ENCODE peak calls at places on chromosomes 3 and 15, in ten cellular contexts. One of them, this sample, is unnamed.

GRCh38 chr15:100692671-100693070 is 90.3 kb downstream of the ASB7 start:
- DNase-seq in activated T-cell treated with anti-CD3 and anti-CD28 coated beads for 24 hours: no peak
- DNase-seq in H54: no peak
- DNase-seq in NCI-H345: no peak
- DNase-seq in AG10803: no peak
- DNase-seq in stimulated activated CD8-positive, alpha-beta memory T cell treated with anti-CD3 and anti-CD28 coated beads, Interleukin-7, amount 100 ng/mL, for 24 hours: no peak
- DNase-seq in HEK293T: no peak
- DNase-seq in hepatic stellate cell: no peak
- DNase-seq in stimulated activated CD4-positive, alpha-beta T cell treated with anti-CD3 and anti-CD28 coated beads, TNF-alpha, amount 100 ng/mL, for 24 hours: no peak
- DNase-seq in T-helper 17 cell: no peak
- DNase-seq in this sample: no peak

GRCh38 chr15:92869263-92869940 is 30.7 kb upstream of the CHD2 start:
- DNase-seq in activated T-cell treated with anti-CD3 and anti-CD28 coated beads for 24 hours: no peak
- DNase-seq in H54: no peak
- DNase-seq in NCI-H345: no peak
- DNase-seq in AG10803: peak; percentile 83
- DNase-seq in stimulated activated CD8-positive, alpha-beta memory T cell treated with anti-CD3 and anti-CD28 coated beads, Interleukin-7, amount 100 ng/mL, for 24 hours: no peak
- DNase-seq in HEK293T: no peak
- DNase-seq in hepatic stellate cell: peak; percentile 37
- DNase-seq in stimulated activated CD4-positive, alpha-beta T cell treated with anti-CD3 and anti-CD28 coated beads, TNF-alpha, amount 100 ng/mL, for 24 hours: no peak
- DNase-seq in T-helper 17 cell: no peak
- DNase-seq in this sample: peak; percentile 70

GRCh38 chr3:158470944-158471638 is 99.9 kb upstream of the MLF1 start:
- DNase-seq in activated T-cell treated with anti-CD3 and anti-CD28 coated beads for 24 hours: no peak
- DNase-seq in H54: no peak
- DNase-seq in NCI-H345: no peak
- DNase-seq in AG10803: peak; percentile 44
- DNase-seq in stimulated activated CD8-positive, alpha-beta memory T cell treated with anti-CD3 and anti-CD28 coated beads, Interleukin-7, amount 100 ng/mL, for 24 hours: no peak
- DNase-seq in HEK293T: no peak
- DNase-seq in hepatic stellate cell: no peak
- DNase-seq in stimulated activated CD4-positive, alpha-beta T cell treated with anti-CD3 and anti-CD28 coated beads, TNF-alpha, amount 100 ng/mL, for 24 hours: no peak
- DNase-seq in T-helper 17 cell: no peak
- DNase-seq in this sample: no peak

GRCh38 chr15:101045236-101045646 is 126.1 kb downstream of the LRRK1 start:
- DNase-seq in activated T-cell treated with anti-CD3 and anti-CD28 coated beads for 24 hours: no peak
- DNase-seq in H54: no peak
- DNase-seq in NCI-H345: no peak
- DNase-seq in AG10803: no peak
- DNase-seq in stimulated activated CD8-positive, alpha-beta memory T cell treated with anti-CD3 and anti-CD28 coated beads, Interleukin-7, amount 100 ng/mL, for 24 hours: no peak
- DNase-seq in HEK293T: no peak
- DNase-seq in hepatic stellate cell: no peak
- DNase-seq in stimulated activated CD4-positive, alpha-beta T cell treated with anti-CD3 and anti-CD28 coated beads, TNF-alpha, amount 100 ng/mL, for 24 hours: no peak
- DNase-seq in T-helper 17 cell: no peak
- DNase-seq in this sample: no peak

GRCh38 chr3:9192238-9192637 is 57.2 kb downstream of the SRGAP3 start:
- DNase-seq in activated T-cell treated with anti-CD3 and anti-CD28 coated beads for 24 hours: no peak
- DNase-seq in H54: peak; percentile 40
- DNase-seq in NCI-H345: no peak
- DNase-seq in AG10803: no peak
- DNase-seq in stimulated activated CD8-positive, alpha-beta memory T cell treated with anti-CD3 and anti-CD28 coated beads, Interleukin-7, amount 100 ng/mL, for 24 hours: no peak
- DNase-seq in HEK293T: no peak
- DNase-seq in hepatic stellate cell: no peak
- DNase-seq in stimulated activated CD4-positive, alpha-beta T cell treated with anti-CD3 and anti-CD28 coated beads, TNF-alpha, amount 100 ng/mL, for 24 hours: no peak
- DNase-seq in T-helper 17 cell: no peak
- DNase-seq in this sample: no peak

GRCh38 chr15:98505611-98506031 is 142.7 kb upstream of the IGF1R start:
- DNase-seq in activated T-cell treated with anti-CD3 and anti-CD28 coated beads for 24 hours: no peak
- DNase-seq in H54: no peak
- DNase-seq in NCI-H345: no peak
- DNase-seq in AG10803: peak; percentile 66
- DNase-seq in stimulated activated CD8-positive, alpha-beta memory T cell treated with anti-CD3 and anti-CD28 coated beads, Interleukin-7, amount 100 ng/mL, for 24 hours: no peak
- DNase-seq in HEK293T: no peak
- DNase-seq in hepatic stellate cell: no peak
- DNase-seq in stimulated activated CD4-positive, alpha-beta T cell treated with anti-CD3 and anti-CD28 coated beads, TNF-alpha, amount 100 ng/mL, for 24 hours: no peak
- DNase-seq in T-helper 17 cell: no peak
- DNase-seq in this sample: no peak

GRCh38 chr3:153051427-153052095 is 110.5 kb upstream of the RAP2B start:
- DNase-seq in activated T-cell treated with anti-CD3 and anti-CD28 coated beads for 24 hours: no peak
- DNase-seq in H54: peak; percentile 49
- DNase-seq in NCI-H345: no peak
- DNase-seq in AG10803: peak; percentile 70
- DNase-seq in stimulated activated CD8-positive, alpha-beta memory T cell treated with anti-CD3 and anti-CD28 coated beads, Interleukin-7, amount 100 ng/mL, for 24 hours: no peak
- DNase-seq in HEK293T: no peak
- DNase-seq in hepatic stellate cell: peak; percentile 76
- DNase-seq in stimulated activated CD4-positive, alpha-beta T cell treated with anti-CD3 and anti-CD28 coated beads, TNF-alpha, amount 100 ng/mL, for 24 hours: no peak
- DNase-seq in T-helper 17 cell: no peak
- DNase-seq in this sample: peak; percentile 47

GRCh38 chr3:121757087-121757811 is 7.7 kb upstream of the GOLGB1 start:
- DNase-seq in activated T-cell treated with anti-CD3 and anti-CD28 coated beads for 24 hours: no peak
- DNase-seq in H54: no peak
- DNase-seq in NCI-H345: no peak
- DNase-seq in AG10803: no peak
- DNase-seq in stimulated activated CD8-positive, alpha-beta memory T cell treated with anti-CD3 and anti-CD28 coated beads, Interleukin-7, amount 100 ng/mL, for 24 hours: no peak
- DNase-seq in HEK293T: no peak
- DNase-seq in hepatic stellate cell: no peak
- DNase-seq in stimulated activated CD4-positive, alpha-beta T cell treated with anti-CD3 and anti-CD28 coated beads, TNF-alpha, amount 100 ng/mL, for 24 hours: no peak
- DNase-seq in T-helper 17 cell: no peak
- DNase-seq in this sample: no peak

GRCh38 chr15:100898661-100899462 is 19.2 kb downstream of the ALDH1A3 start:
- DNase-seq in activated T-cell treated with anti-CD3 and anti-CD28 coated beads for 24 hours: no peak
- DNase-seq in H54: no peak
- DNase-seq in NCI-H345: no peak
- DNase-seq in AG10803: no peak
- DNase-seq in stimulated activated CD8-positive, alpha-beta memory T cell treated with anti-CD3 and anti-CD28 coated beads, Interleukin-7, amount 100 ng/mL, for 24 hours: no peak
- DNase-seq in HEK293T: no peak
- DNase-seq in hepatic stellate cell: no peak
- DNase-seq in stimulated activated CD4-positive, alpha-beta T cell treated with anti-CD3 and anti-CD28 coated beads, TNF-alpha, amount 100 ng/mL, for 24 hours: no peak
- DNase-seq in T-helper 17 cell: no peak
- DNase-seq in this sample: no peak

GRCh38 chr3:138348950-138349739 is 766 bp downstream of the MRAS start:
- DNase-seq in activated T-cell treated with anti-CD3 and anti-CD28 coated beads for 24 hours: no peak
- DNase-seq in H54: no peak
- DNase-seq in NCI-H345: peak; percentile 4
- DNase-seq in AG10803: peak; percentile 37
- DNase-seq in stimulated activated CD8-positive, alpha-beta memory T cell treated with anti-CD3 and anti-CD28 coated beads, Interleukin-7, amount 100 ng/mL, for 24 hours: no peak
- DNase-seq in HEK293T: peak; percentile 16
- DNase-seq in hepatic stellate cell: peak; percentile 51
- DNase-seq in stimulated activated CD4-positive, alpha-beta T cell treated with anti-CD3 and anti-CD28 coated beads, TNF-alpha, amount 100 ng/mL, for 24 hours: no peak
- DNase-seq in T-helper 17 cell: no peak
- DNase-seq in this sample: no peak

GRCh38 chr3:72738752-72739520 is 109.3 kb downstream of the SHQ1 start:
- DNase-seq in activated T-cell treated with anti-CD3 and anti-CD28 coated beads for 24 hours: peak; percentile 55
- DNase-seq in H54: no peak
- DNase-seq in NCI-H345: peak; percentile 69
- DNase-seq in AG10803: peak; percentile 6
- DNase-seq in stimulated activated CD8-positive, alpha-beta memory T cell treated with anti-CD3 and anti-CD28 coated beads, Interleukin-7, amount 100 ng/mL, for 24 hours: peak; percentile 33
- DNase-seq in HEK293T: peak; percentile 71
- DNase-seq in hepatic stellate cell: peak; percentile 44
- DNase-seq in stimulated activated CD4-positive, alpha-beta T cell treated with anti-CD3 and anti-CD28 coated beads, TNF-alpha, amount 100 ng/mL, for 24 hours: peak; percentile 64
- DNase-seq in T-helper 17 cell: peak; percentile 66
- DNase-seq in this sample: peak; percentile 48

GRCh38 chr3:53226142-53226840 is 29.5 kb downstream of the TKT start:
- DNase-seq in activated T-cell treated with anti-CD3 and anti-CD28 coated beads for 24 hours: no peak
- DNase-seq in H54: no peak
- DNase-seq in NCI-H345: no peak
- DNase-seq in AG10803: no peak
- DNase-seq in stimulated activated CD8-positive, alpha-beta memory T cell treated with anti-CD3 and anti-CD28 coated beads, Interleukin-7, amount 100 ng/mL, for 24 hours: no peak
- DNase-seq in HEK293T: peak; percentile 2
- DNase-seq in hepatic stellate cell: no peak
- DNase-seq in stimulated activated CD4-positive, alpha-beta T cell treated with anti-CD3 and anti-CD28 coated beads, TNF-alpha, amount 100 ng/mL, for 24 hours: no peak
- DNase-seq in T-helper 17 cell: no peak
- DNase-seq in this sample: no peak

GRCh38 chr3:62942761-62943160 is 67.5 kb upstream of the CADPS start:
- DNase-seq in activated T-cell treated with anti-CD3 and anti-CD28 coated beads for 24 hours: no peak
- DNase-seq in H54: no peak
- DNase-seq in NCI-H345: no peak
- DNase-seq in AG10803: no peak
- DNase-seq in stimulated activated CD8-positive, alpha-beta memory T cell treated with anti-CD3 and anti-CD28 coated beads, Interleukin-7, amount 100 ng/mL, for 24 hours: no peak
- DNase-seq in HEK293T: no peak
- DNase-seq in hepatic stellate cell: no peak
- DNase-seq in stimulated activated CD4-positive, alpha-beta T cell treated with anti-CD3 and anti-CD28 coated beads, TNF-alpha, amount 100 ng/mL, for 24 hours: no peak
- DNase-seq in T-helper 17 cell: no peak
- DNase-seq in this sample: no peak

GRCh38 chr3:141485578-141486415 is 1.0 kb upstream of the RASA2 start:
- DNase-seq in activated T-cell treated with anti-CD3 and anti-CD28 coated beads for 24 hours: no peak
- DNase-seq in H54: peak; percentile 40
- DNase-seq in NCI-H345: no peak
- DNase-seq in AG10803: peak; percentile 87
- DNase-seq in stimulated activated CD8-positive, alpha-beta memory T cell treated with anti-CD3 and anti-CD28 coated beads, Interleukin-7, amount 100 ng/mL, for 24 hours: no peak
- DNase-seq in HEK293T: no peak
- DNase-seq in hepatic stellate cell: peak; percentile 45
- DNase-seq in stimulated activated CD4-positive, alpha-beta T cell treated with anti-CD3 and anti-CD28 coated beads, TNF-alpha, amount 100 ng/mL, for 24 hours: no peak
- DNase-seq in T-helper 17 cell: no peak
- DNase-seq in this sample: peak; percentile 22

GRCh38 chr3:104561324-104561723 is 805.4 kb upstream of the ALCAM start:
- DNase-seq in activated T-cell treated with anti-CD3 and anti-CD28 coated beads for 24 hours: no peak
- DNase-seq in H54: no peak
- DNase-seq in NCI-H345: no peak
- DNase-seq in AG10803: no peak
- DNase-seq in stimulated activated CD8-positive, alpha-beta memory T cell treated with anti-CD3 and anti-CD28 coated beads, Interleukin-7, amount 100 ng/mL, for 24 hours: no peak
- DNase-seq in HEK293T: no peak
- DNase-seq in hepatic stellate cell: no peak
- DNase-seq in stimulated activated CD4-positive, alpha-beta T cell treated with anti-CD3 and anti-CD28 coated beads, TNF-alpha, amount 100 ng/mL, for 24 hours: no peak
- DNase-seq in T-helper 17 cell: no peak
- DNase-seq in this sample: no peak

GRCh38 chr15:66772967-66773873 is 71.2 kb downstream of the SMAD6 start:
- DNase-seq in activated T-cell treated with anti-CD3 and anti-CD28 coated beads for 24 hours: no peak
- DNase-seq in H54: no peak
- DNase-seq in NCI-H345: no peak
- DNase-seq in AG10803: peak; percentile 57
- DNase-seq in stimulated activated CD8-positive, alpha-beta memory T cell treated with anti-CD3 and anti-CD28 coated beads, Interleukin-7, amount 100 ng/mL, for 24 hours: no peak
- DNase-seq in HEK293T: no peak
- DNase-seq in hepatic stellate cell: no peak
- DNase-seq in stimulated activated CD4-positive, alpha-beta T cell treated with anti-CD3 and anti-CD28 coated beads, TNF-alpha, amount 100 ng/mL, for 24 hours: no peak
- DNase-seq in T-helper 17 cell: no peak
- DNase-seq in this sample: no peak

GRCh38 chr15:56731571-56731970 is 1.7 kb downstream of the ZNF280D start:
- DNase-seq in activated T-cell treated with anti-CD3 and anti-CD28 coated beads for 24 hours: no peak
- DNase-seq in H54: no peak
- DNase-seq in NCI-H345: no peak
- DNase-seq in AG10803: no peak
- DNase-seq in stimulated activated CD8-positive, alpha-beta memory T cell treated with anti-CD3 and anti-CD28 coated beads, Interleukin-7, amount 100 ng/mL, for 24 hours: no peak
- DNase-seq in HEK293T: no peak
- DNase-seq in hepatic stellate cell: no peak
- DNase-seq in stimulated activated CD4-positive, alpha-beta T cell treated with anti-CD3 and anti-CD28 coated beads, TNF-alpha, amount 100 ng/mL, for 24 hours: no peak
- DNase-seq in T-helper 17 cell: no peak
- DNase-seq in this sample: no peak

GRCh38 chr3:9915252-9916141 is 1.4 kb upstream of the IL17RC start:
- DNase-seq in activated T-cell treated with anti-CD3 and anti-CD28 coated beads for 24 hours: no peak
- DNase-seq in H54: no peak
- DNase-seq in NCI-H345: peak; percentile 15
- DNase-seq in AG10803: peak; percentile 52
- DNase-seq in stimulated activated CD8-positive, alpha-beta memory T cell treated with anti-CD3 and anti-CD28 coated beads, Interleukin-7, amount 100 ng/mL, for 24 hours: no peak
- DNase-seq in HEK293T: peak; percentile 42
- DNase-seq in hepatic stellate cell: peak; percentile 53
- DNase-seq in stimulated activated CD4-positive, alpha-beta T cell treated with anti-CD3 and anti-CD28 coated beads, TNF-alpha, amount 100 ng/mL, for 24 hours: peak; percentile 27
- DNase-seq in T-helper 17 cell: peak; percentile 25
- DNase-seq in this sample: peak; percentile 51

GRCh38 chr3:183548262-183548769 is 7.2 kb downstream of the KLHL6 start:
- DNase-seq in activated T-cell treated with anti-CD3 and anti-CD28 coated beads for 24 hours: no peak
- DNase-seq in H54: peak; percentile 75
- DNase-seq in NCI-H345: no peak
- DNase-seq in AG10803: peak; percentile 57
- DNase-seq in stimulated activated CD8-positive, alpha-beta memory T cell treated with anti-CD3 and anti-CD28 coated beads, Interleukin-7, amount 100 ng/mL, for 24 hours: no peak
- DNase-seq in HEK293T: no peak
- DNase-seq in hepatic stellate cell: peak; percentile 58
- DNase-seq in stimulated activated CD4-positive, alpha-beta T cell treated with anti-CD3 and anti-CD28 coated beads, TNF-alpha, amount 100 ng/mL, for 24 hours: no peak
- DNase-seq in T-helper 17 cell: no peak
- DNase-seq in this sample: peak; percentile 79

GRCh38 chr3:152620395-152620794 is 214.5 kb upstream of the P2RY1 start:
- DNase-seq in activated T-cell treated with anti-CD3 and anti-CD28 coated beads for 24 hours: no peak
- DNase-seq in H54: no peak
- DNase-seq in NCI-H345: no peak
- DNase-seq in AG10803: no peak
- DNase-seq in stimulated activated CD8-positive, alpha-beta memory T cell treated with anti-CD3 and anti-CD28 coated beads, Interleukin-7, amount 100 ng/mL, for 24 hours: no peak
- DNase-seq in HEK293T: no peak
- DNase-seq in hepatic stellate cell: no peak
- DNase-seq in stimulated activated CD4-positive, alpha-beta T cell treated with anti-CD3 and anti-CD28 coated beads, TNF-alpha, amount 100 ng/mL, for 24 hours: no peak
- DNase-seq in T-helper 17 cell: no peak
- DNase-seq in this sample: no peak

GRCh38 chr3:139982404-139982803 is 47.4 kb downstream of the CLSTN2 start:
- DNase-seq in activated T-cell treated with anti-CD3 and anti-CD28 coated beads for 24 hours: no peak
- DNase-seq in H54: no peak
- DNase-seq in NCI-H345: no peak
- DNase-seq in AG10803: no peak
- DNase-seq in stimulated activated CD8-positive, alpha-beta memory T cell treated with anti-CD3 and anti-CD28 coated beads, Interleukin-7, amount 100 ng/mL, for 24 hours: no peak
- DNase-seq in HEK293T: peak; percentile 13
- DNase-seq in hepatic stellate cell: peak; percentile 6
- DNase-seq in stimulated activated CD4-positive, alpha-beta T cell treated with anti-CD3 and anti-CD28 coated beads, TNF-alpha, amount 100 ng/mL, for 24 hours: no peak
- DNase-seq in T-helper 17 cell: no peak
- DNase-seq in this sample: peak; percentile 2

GRCh38 chr15:50797926-50798325 is 32.4 kb upstream of the SPPL2A start:
- DNase-seq in activated T-cell treated with anti-CD3 and anti-CD28 coated beads for 24 hours: no peak
- DNase-seq in H54: no peak
- DNase-seq in NCI-H345: no peak
- DNase-seq in AG10803: no peak
- DNase-seq in stimulated activated CD8-positive, alpha-beta memory T cell treated with anti-CD3 and anti-CD28 coated beads, Interleukin-7, amount 100 ng/mL, for 24 hours: no peak
- DNase-seq in HEK293T: no peak
- DNase-seq in hepatic stellate cell: no peak
- DNase-seq in stimulated activated CD4-positive, alpha-beta T cell treated with anti-CD3 and anti-CD28 coated beads, TNF-alpha, amount 100 ng/mL, for 24 hours: no peak
- DNase-seq in T-helper 17 cell: no peak
- DNase-seq in this sample: no peak